ENCODE peak calls at places on chromosomes 5 and 9, in seven cellular contexts. One of them, this sample, is unnamed. For H3K4me1, the result is how much of the 10 kb centered on the place peaks cover.

GRCh38 chr9:71716138-71716909 is 52.0 kb downstream of the CEMIP2 start:
- DNase-seq in tibial nerve: no peak
- DNase-seq in prostate gland: no peak
- DNase-seq in upper lobe of right lung: no peak
- DNase-seq in CD8-positive, alpha-beta T cell: no peak
- DNase-seq in heart right ventricle: no peak
- DNase-seq in IMR-90: no peak
- DNase-seq in this sample: no peak

GRCh38 chr5:75055727-75056144 is 3.4 kb upstream of the GCNT4 start:
- DNase-seq in tibial nerve: no peak
- DNase-seq in upper lobe of right lung: no peak
- DNase-seq in IMR-90: peak
- DNase-seq in prostate gland: no peak
- DNase-seq in CD8-positive, alpha-beta T cell: no peak
- DNase-seq in heart right ventricle: no peak
- DNase-seq in this sample: no peak

GRCh38 chr5:147509041-147509709 is 693 bp downstream of the DPYSL3 start:
- DNase-seq in prostate gland: no peak
- DNase-seq in IMR-90: peak
- DNase-seq in CD8-positive, alpha-beta T cell: no peak
- DNase-seq in tibial nerve: no peak
- DNase-seq in heart right ventricle: peak
- DNase-seq in upper lobe of right lung: peak
- DNase-seq in this sample: no peak

GRCh38 chr9:90966475-90967150 is 165.0 kb downstream of the SYK start:
- DNase-seq in CD8-positive, alpha-beta T cell: no peak
- DNase-seq in heart right ventricle: no peak
- DNase-seq in tibial nerve: no peak
- DNase-seq in prostate gland: no peak
- DNase-seq in upper lobe of right lung: no peak
- DNase-seq in IMR-90: peak
- DNase-seq in this sample: no peak

GRCh38 chr9:21234153-21234687 is 5.6 kb downstream of the IFNA14 start:
- DNase-seq in heart right ventricle: no peak
- DNase-seq in IMR-90: no peak
- DNase-seq in prostate gland: no peak
- DNase-seq in CD8-positive, alpha-beta T cell: no peak
- DNase-seq in upper lobe of right lung: no peak
- DNase-seq in tibial nerve: no peak
- DNase-seq in this sample: no peak

GRCh38 chr9:71072587-71072986 is 48.8 kb downstream of the TRPM3 start:
- DNase-seq in tibial nerve: no peak
- DNase-seq in prostate gland: no peak
- DNase-seq in CD8-positive, alpha-beta T cell: no peak
- DNase-seq in heart right ventricle: no peak
- DNase-seq in upper lobe of right lung: no peak
- DNase-seq in IMR-90: no peak
- DNase-seq in this sample: no peak

GRCh38 chr9:124685217-124685616 is 85.9 kb downstream of the NR6A1 start:
- DNase-seq in heart right ventricle: no peak
- DNase-seq in prostate gland: no peak
- DNase-seq in tibial nerve: no peak
- DNase-seq in CD8-positive, alpha-beta T cell: no peak
- DNase-seq in IMR-90: no peak
- DNase-seq in upper lobe of right lung: no peak
- DNase-seq in this sample: no peak

GRCh38 chr5:10467281-10468198 is 25.9 kb downstream of the ROPN1L start:
- DNase-seq in tibial nerve: no peak
- DNase-seq in prostate gland: no peak
- DNase-seq in heart right ventricle: no peak
- DNase-seq in IMR-90: peak
- DNase-seq in CD8-positive, alpha-beta T cell: no peak
- DNase-seq in upper lobe of right lung: no peak
- DNase-seq in this sample: no peak

GRCh38 chr5:160699301-160699700 is 152.7 kb downstream of the ATP10B start:
- DNase-seq in tibial nerve: no peak
- DNase-seq in prostate gland: no peak
- DNase-seq in CD8-positive, alpha-beta T cell: no peak
- DNase-seq in IMR-90: no peak
- DNase-seq in upper lobe of right lung: no peak
- DNase-seq in heart right ventricle: no peak
- DNase-seq in this sample: no peak

GRCh38 chr5:29811914-29812679 is 1381.4 kb upstream of the CDH6 start:
- DNase-seq in upper lobe of right lung: no peak
- DNase-seq in CD8-positive, alpha-beta T cell: no peak
- DNase-seq in IMR-90: no peak
- DNase-seq in heart right ventricle: no peak
- DNase-seq in tibial nerve: no peak
- DNase-seq in prostate gland: no peak
- DNase-seq in this sample: no peak

GRCh38 chr9:73969936-73970335 is 527.2 kb upstream of the RORB start:
- DNase-seq in heart right ventricle: no peak
- DNase-seq in prostate gland: no peak
- DNase-seq in upper lobe of right lung: no peak
- DNase-seq in CD8-positive, alpha-beta T cell: no peak
- DNase-seq in tibial nerve: no peak
- DNase-seq in IMR-90: no peak
- DNase-seq in this sample: no peak

GRCh38 chr9:134936021-134936761 is 18.5 kb upstream of the FCN1 start:
- DNase-seq in upper lobe of right lung: no peak
- DNase-seq in prostate gland: no peak
- DNase-seq in CD8-positive, alpha-beta T cell: no peak
- DNase-seq in heart right ventricle: no peak
- DNase-seq in tibial nerve: no peak
- DNase-seq in IMR-90: no peak
- DNase-seq in this sample: no peak
- TF ChIP-seq CTCF in upper lobe of right lung: no peak
- TF ChIP-seq CTCF in prostate gland: no peak
- TF ChIP-seq CTCF in CD8-positive, alpha-beta T cell: no peak
- TF ChIP-seq CTCF in heart right ventricle: no peak
- TF ChIP-seq CTCF in tibial nerve: no peak
- TF ChIP-seq CTCF in IMR-90: no peak
- TF ChIP-seq CTCF in this sample: no peak

GRCh38 chr9:135277219-135278201 is 190.0 kb downstream of the OLFM1 start:
- DNase-seq in prostate gland: no peak
- DNase-seq in upper lobe of right lung: no peak
- DNase-seq in tibial nerve: no peak
- DNase-seq in IMR-90: no peak
- DNase-seq in heart right ventricle: no peak
- DNase-seq in CD8-positive, alpha-beta T cell: no peak
- DNase-seq in this sample: no peak
- H3K4me3 ChIP-seq in prostate gland: no peak
- H3K4me3 ChIP-seq in upper lobe of right lung: no peak
- H3K4me3 ChIP-seq in tibial nerve: no peak
- H3K4me3 ChIP-seq in IMR-90: no peak
- H3K4me3 ChIP-seq in heart right ventricle: no peak
- H3K4me3 ChIP-seq in CD8-positive, alpha-beta T cell: no peak
- H3K4me3 ChIP-seq in this sample: no peak

GRCh38 chr9:130041648-130042405 is 1.2 kb downstream of the FNBP1 start:
- DNase-seq in tibial nerve: no peak
- DNase-seq in upper lobe of right lung: no peak
- DNase-seq in CD8-positive, alpha-beta T cell: no peak
- DNase-seq in IMR-90: peak
- DNase-seq in prostate gland: no peak
- DNase-seq in heart right ventricle: peak
- DNase-seq in this sample: no peak
- H3K4me1 ChIP-seq in tibial nerve: half or more
- H3K4me1 ChIP-seq in upper lobe of right lung: under half
- H3K4me1 ChIP-seq in CD8-positive, alpha-beta T cell: under half
- H3K4me1 ChIP-seq in IMR-90: under half
- H3K4me1 ChIP-seq in prostate gland: under half
- H3K4me1 ChIP-seq in heart right ventricle: half or more
- H3K4me1 ChIP-seq in this sample: half or more

DNA sequence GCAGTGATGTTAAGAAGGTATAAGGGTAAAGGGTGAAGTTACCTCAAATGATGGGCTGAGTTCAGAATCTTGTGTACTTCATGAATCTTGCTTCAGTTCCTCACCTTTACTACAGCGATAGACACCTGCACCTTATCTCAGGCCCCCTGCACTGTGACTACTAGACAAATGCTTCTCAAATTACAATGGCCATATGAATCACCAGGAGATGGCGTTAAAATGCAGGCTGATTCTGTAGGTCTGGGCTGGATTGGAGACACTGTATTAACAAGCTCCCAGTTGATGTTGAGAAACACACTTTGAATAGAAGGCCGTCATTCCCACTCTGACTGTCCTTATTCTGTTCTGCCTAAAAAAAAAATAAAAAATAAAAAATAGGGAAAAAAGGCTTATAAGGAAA is 29.8 kb downstream of the TARS1 start:
- DNase-seq in IMR-90: peak
- DNase-seq in prostate gland: no peak
- DNase-seq in tibial nerve: no peak
- DNase-seq in heart right ventricle: no peak
- DNase-seq in CD8-positive, alpha-beta T cell: no peak
- DNase-seq in upper lobe of right lung: no peak
- DNase-seq in this sample: no peak
- TF ChIP-seq CTCF in IMR-90: peak
- TF ChIP-seq CTCF in prostate gland: peak
- TF ChIP-seq CTCF in tibial nerve: peak
- TF ChIP-seq CTCF in heart right ventricle: no peak
- TF ChIP-seq CTCF in CD8-positive, alpha-beta T cell: no peak
- TF ChIP-seq CTCF in upper lobe of right lung: no peak
- TF ChIP-seq CTCF in this sample: peak

GRCh38 chr9:127637322-127637847 is 25.3 kb downstream of the STXBP1 start:
- DNase-seq in CD8-positive, alpha-beta T cell: no peak
- DNase-seq in tibial nerve: no peak
- DNase-seq in upper lobe of right lung: peak
- DNase-seq in IMR-90: peak
- DNase-seq in heart right ventricle: no peak
- DNase-seq in prostate gland: peak
- DNase-seq in this sample: no peak

GRCh38 chr9:127644428-127644827 is 32.4 kb downstream of the STXBP1 start:
- DNase-seq in IMR-90: no peak
- DNase-seq in prostate gland: no peak
- DNase-seq in CD8-positive, alpha-beta T cell: no peak
- DNase-seq in heart right ventricle: no peak
- DNase-seq in upper lobe of right lung: peak
- DNase-seq in tibial nerve: no peak
- DNase-seq in this sample: no peak

GRCh38 chr9:127640908-127641545 is 28.9 kb downstream of the STXBP1 start:
- DNase-seq in IMR-90: no peak
- DNase-seq in prostate gland: no peak
- DNase-seq in tibial nerve: no peak
- DNase-seq in heart right ventricle: no peak
- DNase-seq in CD8-positive, alpha-beta T cell: no peak
- DNase-seq in upper lobe of right lung: peak
- DNase-seq in this sample: no peak

GRCh38 chr9:127644943-127645342 is 32.9 kb downstream of the STXBP1 start:
- DNase-seq in prostate gland: no peak
- DNase-seq in tibial nerve: no peak
- DNase-seq in upper lobe of right lung: no peak
- DNase-seq in CD8-positive, alpha-beta T cell: no peak
- DNase-seq in heart right ventricle: no peak
- DNase-seq in IMR-90: no peak
- DNase-seq in this sample: no peak

GRCh38 chr9:127642047-127642740 is 30.1 kb downstream of the STXBP1 start:
- DNase-seq in CD8-positive, alpha-beta T cell: no peak
- DNase-seq in tibial nerve: no peak
- DNase-seq in upper lobe of right lung: peak
- DNase-seq in prostate gland: no peak
- DNase-seq in heart right ventricle: no peak
- DNase-seq in IMR-90: no peak
- DNase-seq in this sample: no peak
- H3K4me3 ChIP-seq in CD8-positive, alpha-beta T cell: no peak
- H3K4me3 ChIP-seq in tibial nerve: no peak
- H3K4me3 ChIP-seq in upper lobe of right lung: peak
- H3K4me3 ChIP-seq in prostate gland: no peak
- H3K4me3 ChIP-seq in heart right ventricle: no peak
- H3K4me3 ChIP-seq in IMR-90: no peak
- H3K4me3 ChIP-seq in this sample: no peak

DNA sequence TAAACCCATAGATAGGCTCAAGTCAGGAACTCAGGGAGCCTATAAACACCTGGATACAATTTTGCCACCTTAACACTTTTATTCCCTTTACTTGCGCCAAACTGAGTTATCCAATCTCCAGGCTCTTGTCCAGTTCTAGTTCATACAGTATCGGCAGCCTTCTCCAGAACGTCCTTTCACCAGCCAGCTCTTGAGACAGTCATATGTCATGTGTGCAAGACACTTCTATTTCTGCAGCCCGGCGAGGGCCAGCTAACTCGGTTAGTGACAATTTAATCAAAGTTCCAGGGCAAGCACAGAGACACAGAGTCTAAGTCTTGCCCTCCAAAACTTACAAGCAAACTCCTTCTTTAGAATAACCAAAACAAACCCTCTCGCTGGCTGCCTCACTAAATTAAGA is 12.9 kb downstream of the ABCA1 start:
- DNase-seq in prostate gland: no peak
- DNase-seq in CD8-positive, alpha-beta T cell: no peak
- DNase-seq in upper lobe of right lung: no peak
- DNase-seq in heart right ventricle: no peak
- DNase-seq in tibial nerve: no peak
- DNase-seq in IMR-90: no peak
- DNase-seq in this sample: no peak
- H3K4me1 ChIP-seq in prostate gland: under half
- H3K4me1 ChIP-seq in CD8-positive, alpha-beta T cell: under half
- H3K4me1 ChIP-seq in upper lobe of right lung: under half
- H3K4me1 ChIP-seq in heart right ventricle: under half
- H3K4me1 ChIP-seq in tibial nerve: half or more
- H3K4me1 ChIP-seq in IMR-90: under half
- H3K4me1 ChIP-seq in this sample: under half

This sample was measured in DND-41.